ENCODE peak calls at places on chromosomes 11 and 22, in four cellular contexts. H is heart left ventricle, R is tibial nerve, Y is coronary artery. Z is an unnamed sample.

GRCh38 chr22:33013531-33014162 is 44.5 kb downstream of the SYN3 start:
- DNase-seq in H (no peak), Y (no peak), R (no peak), Z (no peak)

GRCh38 chr11:71129624-71130023 is 122.8 kb downstream of the SHANK2 start:
- DNase-seq in R (no peak), Y (no peak), H (no peak), Z (peak; percentile 10)

GRCh38 chr11:34631737-34632104 is 10.8 kb downstream of the EHF start:
- DNase-seq in R (no peak), H (no peak), Y (no peak), Z (no peak)

GRCh38 chr11:11345099-11345498 is 8.0 kb downstream of the CSNK2A3 start:
- DNase-seq in R (no peak), Y (no peak), H (no peak), Z (no peak)

GRCh38 chr11:35214792-35215193 is 75.8 kb downstream of the CD44 start:
- DNase-seq in R (no peak), Y (no peak), H (no peak), Z (peak; percentile 57)

GRCh38 chr11:114058026-114058706 is 1.3 kb upstream of the ZBTB16 start:
- DNase-seq in R (no peak), Y (no peak), H (peak; percentile 71), Z (peak; percentile 47)

GRCh38 chr22:19974233-19974861 is 32.7 kb upstream of the TXNRD2 start:
- DNase-seq in Y (no peak), R (no peak), H (no peak), Z (peak; percentile 65)

GRCh38 chr11:94938399-94939055 is 34.8 kb downstream of the CWC15 start:
- DNase-seq in R (peak; percentile 48), Y (no peak), H (peak; percentile 79), Z (peak; percentile 89)

GRCh38 chr11:46017341-46017740 is 94.9 kb downstream of the LARGE2 start:
- DNase-seq in R (no peak), Y (no peak), H (no peak), Z (no peak)

GRCh38 chr11:102269927-102270326 is 47.4 kb upstream of the BIRC3 start:
- DNase-seq in R (no peak), H (no peak), Y (no peak), Z (no peak)

GRCh38 chr11:2700415-2701211 is 819 bp upstream of the KCNQ1OT1 start:
- DNase-seq in Y (peak; percentile 75), R (peak; percentile 60), H (peak; percentile 67), Z (peak; percentile 38)

GRCh38 chr22:32389685-32390084 is 22.4 kb downstream of the RTCB start:
- DNase-seq in R (no peak), Y (no peak), H (no peak), Z (peak; percentile 8)

GRCh38 chr11:121412000-121412587 is 40.0 kb upstream of the SORL1 start:
- DNase-seq in H (no peak), Y (no peak), R (no peak), Z (no peak)

GRCh38 chr11:43920598-43921419 is 21.6 kb upstream of the C11orf96 start:
- DNase-seq in R (peak; percentile 94), H (peak; percentile 70), Y (peak; percentile 93), Z (peak; percentile 100)

GRCh38 chr22:20196094-20196840 is 45.4 kb upstream of the CCDC188 start:
- DNase-seq in H (no peak), Y (no peak), R (no peak), Z (no peak)

GRCh38 chr22:48943567-48944432 is 883.9 kb downstream of the BRD1 start:
- DNase-seq in H (no peak), Y (peak; percentile 64), R (no peak), Z (no peak)

GRCh38 chr11:127006311-127006710 is 5.7 kb upstream of the KIRREL3 start:
- DNase-seq in R (no peak), H (no peak), Y (no peak), Z (no peak)

GRCh38 chr22:20111689-20112622 is 3.9 kb upstream of the RANBP1 start:
- DNase-seq in Y (no peak), H (no peak), R (no peak), Z (no peak)

GRCh38 chr11:33582636-33583325 is 117.8 kb downstream of the C11orf91 start:
- DNase-seq in H (no peak), R (no peak), Y (no peak), Z (no peak)

GRCh38 chr11:11178671-11179070 is 174.4 kb downstream of the CSNK2A3 start:
- DNase-seq in R (no peak), Y (no peak), H (no peak), Z (no peak)

GRCh38 chr11:85076535-85077330 is 550.4 kb downstream of the DLG2 start:
- DNase-seq in Y (no peak), R (no peak), H (peak; percentile 30), Z (no peak)

GRCh38 chr11:109304159-109304558 is 117.8 kb upstream of the C11orf87 start:
- DNase-seq in R (no peak), Y (no peak), H (no peak), Z (no peak)

GRCh38 chr11:94175545-94175944 is 46.9 kb downstream of the PANX1 start:
- DNase-seq in H (no peak), Y (no peak), R (no peak), Z (peak; percentile 88)

GRCh38 chr11:95149659-95150294 is 60.1 kb downstream of the ENDOD1 start:
- DNase-seq in R (no peak), H (peak; percentile 75), Y (no peak), Z (no peak)

GRCh38 chr22:28911279-28911640 is 27.9 kb downstream of the ZNRF3 start:
- DNase-seq in H (no peak), R (no peak), Y (no peak), Z (no peak)

GRCh38 chr11:15871904-15872303 is 484.4 kb downstream of the SOX6 start:
- DNase-seq in H (no peak), Y (peak; percentile 8), R (no peak), Z (no peak)

GRCh38 chr11:12390687-12391110 is 13.3 kb downstream of the PARVA start:
- DNase-seq in R (no peak), H (no peak), Y (no peak), Z (no peak)

GRCh38 chr11:45259607-45260006 is 26.5 kb downstream of the SYT13 start:
- DNase-seq in H (no peak), Y (no peak), R (no peak), Z (no peak)

GRCh38 chr11:93728792-93729128 is 12.5 kb downstream of the TAF1D start:
- DNase-seq in R (no peak), H (no peak), Y (no peak), Z (no peak)

GRCh38 chr11:48081151-48082010 is 101.0 kb downstream of the PTPRJ start:
- DNase-seq in R (peak; percentile 68), H (peak; percentile 89), Y (peak; percentile 88), Z (no peak)

GRCh38 chr11:125944350-125945010 is 1.4 kb upstream of the VSIG10L2 start:
- DNase-seq in R (no peak), H (no peak), Y (peak; percentile 55), Z (no peak)

GRCh38 chr11:64566042-64566914 is 24.7 kb upstream of the SLC22A12 start:
- DNase-seq in Y (no peak), H (no peak), R (peak; percentile 54), Z (peak; percentile 93)

GRCh38 chr22:45212992-45213751 is 27.5 kb downstream of the KIAA0930 start:
- DNase-seq in H (peak; percentile 71), R (peak; percentile 55), Y (no peak), Z (peak; percentile 80)

GRCh38 chr11:65496304-65497140 is 2.3 kb upstream of the MALAT1 start:
- DNase-seq in H (peak; percentile 32), Y (peak; percentile 80), R (peak; percentile 60), Z (peak; percentile 87)

GRCh38 chr11:34356130-34356529 is 1.7 kb downstream of the ABTB2 start:
- DNase-seq in R (no peak), H (no peak), Y (no peak), Z (no peak)

GRCh38 chr11:129455756-129456436 is 80.2 kb downstream of the BARX2 start:
- DNase-seq in H (no peak), Y (no peak), R (no peak), Z (no peak)

GRCh38 chr11:90218606-90219005 is 4.2 kb downstream of the CHORDC1 start:
- DNase-seq in Y (no peak), H (peak; percentile 46), R (no peak), Z (no peak)

GRCh38 chr11:72136677-72137255 is 1.2 kb downstream of the FOLR3 start:
- DNase-seq in H (no peak), R (no peak), Y (no peak), Z (no peak)
- TF ChIP-seq CTCF in H (no peak), R (no peak), Y (no peak), Z (no peak)

DNA sequence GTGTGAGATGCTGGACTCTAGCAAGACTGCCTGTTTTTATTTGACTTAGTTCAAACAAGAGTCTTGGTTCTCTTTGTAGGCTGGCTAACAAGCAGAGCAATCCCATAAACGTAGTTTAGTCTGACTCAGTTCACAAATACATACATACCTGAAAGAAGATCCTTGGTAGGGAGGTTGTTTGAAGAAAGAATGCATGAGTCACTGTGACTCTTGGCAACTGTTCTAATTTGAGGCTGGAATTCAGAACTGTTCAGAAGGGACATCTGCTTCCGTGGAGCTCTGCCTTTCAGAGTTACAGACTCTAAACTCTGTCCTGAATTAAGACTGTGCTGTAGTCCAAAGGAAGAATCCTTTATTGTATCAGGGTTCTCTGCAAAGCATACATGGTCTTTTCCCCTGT is 32.2 kb downstream of the C2CD3 start:
- DNase-seq in R (peak; percentile 13), Y (no peak), H (no peak), Z (peak; percentile 92)
- H3K4me3 ChIP-seq in R (no peak overlapping the region), Y (no peak overlapping the region), H (no peak overlapping the region), Z (no peak overlapping the region)

DNA sequence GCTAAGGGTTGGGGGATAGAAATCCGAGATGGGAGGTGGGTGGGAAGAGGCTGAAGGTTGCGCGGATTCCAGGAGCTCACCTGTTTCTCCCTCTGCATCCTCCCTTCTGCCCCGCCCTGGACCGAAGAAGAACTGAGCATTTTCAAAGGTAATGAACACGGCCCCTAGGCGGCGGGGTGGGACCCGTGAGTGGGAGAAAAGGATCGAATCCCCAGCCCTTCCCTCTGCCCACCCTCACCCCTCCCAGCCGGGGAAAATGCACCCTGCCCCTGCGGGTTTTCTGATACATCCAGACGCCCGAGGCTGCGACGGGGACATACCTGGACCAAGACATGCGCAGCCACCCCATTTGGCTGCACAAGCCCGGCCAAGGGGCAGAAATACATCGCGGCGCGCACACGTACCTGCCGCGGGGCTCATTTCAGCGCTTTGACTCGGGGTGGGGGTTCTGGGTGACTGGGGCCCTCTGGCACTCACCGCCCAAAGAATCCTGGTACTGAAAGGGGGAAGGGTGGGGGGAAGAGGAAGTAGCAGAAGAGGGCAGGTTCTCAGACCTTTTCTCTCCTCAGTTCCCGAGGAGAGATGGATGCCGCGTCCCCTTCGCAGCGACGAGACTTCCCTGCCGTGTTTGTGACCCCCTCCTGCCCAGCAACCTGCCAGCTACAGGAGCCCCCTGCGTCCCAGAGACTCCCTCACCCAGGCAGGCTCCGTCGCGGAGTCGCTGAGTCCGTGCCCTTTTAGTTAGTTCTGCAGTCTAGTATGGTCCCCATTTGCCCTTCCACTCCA is 6.0 kb downstream of the VSIG2 start:
- DNase-seq in R (no peak), Y (no peak), H (no peak), Z (no peak)
- TF ChIP-seq CTCF in R (no peak), Y (no peak), H (no peak), Z (peak; percentile 36)

DNA sequence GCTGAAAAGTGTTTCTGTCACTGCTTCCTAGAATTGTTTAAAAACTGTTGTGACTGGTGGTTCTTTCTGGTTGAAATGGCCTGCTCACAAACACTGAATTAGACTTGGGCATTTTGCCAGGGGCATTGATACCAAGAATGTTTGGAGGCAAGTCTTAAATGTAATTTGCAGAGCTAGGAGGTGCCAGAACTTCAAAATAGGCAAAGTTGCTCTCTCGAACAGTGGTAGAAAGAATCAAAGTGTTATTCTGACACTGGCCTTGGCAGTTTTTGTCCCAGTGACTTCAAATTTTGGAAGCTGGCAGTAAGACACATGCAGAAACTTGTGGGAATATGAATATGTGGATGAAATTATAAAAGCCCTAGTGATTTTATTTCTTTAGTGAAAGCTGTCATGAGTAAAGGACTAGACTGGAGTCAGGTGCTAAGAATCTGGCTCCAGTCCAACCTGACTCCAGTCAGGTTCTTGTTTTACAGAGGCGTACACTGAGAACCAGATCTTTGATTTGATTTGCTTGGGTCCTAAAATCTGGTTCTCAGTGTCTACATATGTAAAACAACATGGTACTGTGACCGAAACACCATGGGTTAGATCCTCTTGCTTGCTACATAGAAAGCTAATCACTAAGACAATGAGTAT is 20.9 kb downstream of the SVIP start:
- DNase-seq in R (no peak), Y (no peak), H (no peak), Z (no peak)
- H3K4me3 ChIP-seq in R (no peak overlapping the region), Y (no peak overlapping the region), H (no peak overlapping the region), Z (no peak overlapping the region)